ENCODE peak calls at places on chromosomes 1 and 21, in four cellular contexts. Z is stimulated activated CD4-positive, alpha-beta T cell treated with anti-CD3 and anti-CD28 coated beads, TNF-alpha, amount 100 ng/mL, for 24 hours; L is choroid plexus epithelial cell; K is COR-L47. N is an unnamed sample.

GRCh38 chr21:41529769-41530168 is 21.8 kb upstream of the TMPRSS2 start:
- DNase-seq in Z (no peak), L (no peak), K (no peak), N (no peak)

GRCh38 chr1:206469411-206469932 is 804 bp upstream of the IKBKE start:
- DNase-seq in Z (peak), L (no peak), K (no peak), N (no peak)

GRCh38 chr1:89528382-89528780 is 3.8 kb downstream of the LRRC8B start:
- DNase-seq in Z (no peak), L (no peak), K (no peak), N (no peak)

GRCh38 chr1:184376359-184376758 is 10.5 kb upstream of the C1orf21 start:
- DNase-seq in Z (no peak), L (no peak), K (no peak), N (no peak)

GRCh38 chr1:201228011-201228983 is 37.7 kb downstream of the IGFN1 start:
- DNase-seq in Z (no peak), L (no peak), K (no peak), N (no peak)

GRCh38 chr1:81179239-81179638 is 621.5 kb upstream of the ADGRL2 start:
- DNase-seq in Z (no peak), L (peak), K (no peak), N (no peak)

GRCh38 chr21:29248124-29248523 is 50.6 kb upstream of the BACH1 start:
- DNase-seq in Z (no peak), L (no peak), K (no peak), N (no peak)

GRCh38 chr1:230809205-230809990 is 58.9 kb downstream of the C1orf198 start:
- DNase-seq in Z (no peak), L (no peak), K (no peak), N (no peak)

GRCh38 chr1:165696625-165697100 is 1.7 kb downstream of the ALDH9A1 start:
- DNase-seq in Z (no peak), L (peak), K (no peak), N (no peak)

GRCh38 chr1:5514519-5515183 is 477.6 kb downstream of the NPHP4 start:
- DNase-seq in Z (peak), L (peak), K (peak), N (peak)

GRCh38 chr1:88731475-88731874 is 47.4 kb downstream of the PKN2 start:
- DNase-seq in Z (no peak), L (peak), K (peak), N (peak)

GRCh38 chr1:17276568-17276967 is 27.7 kb downstream of the PADI3 start:
- DNase-seq in Z (no peak), L (peak), K (peak), N (no peak)

N was measured in NCI-H774.